ENCODE peak calls at places on chromosomes 16 and 17, in four cellular contexts. X is activated CD4-positive, alpha-beta T cell treated with anti-CD3 and anti-CD28 coated beads, Interleukin-2, amount 50 U/mL, for 1 hour; D is psoas muscle; T is occipital lobe. I is an unnamed sample.

GRCh38 chr17:3695129-3695722 is 729 bp downstream of the P2RX5 start:
- DNase-seq in T (no peak), D (peak), X (no peak), I (no peak)

GRCh38 chr16:89710709-89711564 is 9.4 kb upstream of the SPATA2L start:
- DNase-seq in T (no peak), D (no peak), X (no peak), I (no peak)

GRCh38 chr16:31527617-31528287 is at the start of gene AHSP:
- DNase-seq in D (no peak), T (no peak), X (no peak), I (no peak)

GRCh38 chr17:2932946-2933345 is 130.5 kb downstream of the OR1D5 start:
- DNase-seq in X (no peak), D (no peak), T (no peak), I (no peak)

GRCh38 chr17:77325826-77326581 is 185.2 kb downstream of the SEC14L1 start:
- DNase-seq in X (no peak), D (no peak), T (no peak), I (peak)

GRCh38 chr16:85253127-85253941 is 141.1 kb upstream of the CIBAR2 start:
- DNase-seq in X (peak), T (peak), D (peak), I (peak)

GRCh38 chr16:78770353-78771091 is 671.1 kb downstream of the WWOX start:
- DNase-seq in X (peak), T (peak), D (peak), I (peak)

GRCh38 chr16:57600048-57600835 is 28.2 kb upstream of the ADGRG1 start:
- DNase-seq in T (no peak), D (no peak), X (no peak), I (peak)

GRCh38 chr16:23256440-23256839 is 45.7 kb upstream of the SCNN1B start:
- DNase-seq in X (no peak), T (no peak), D (no peak), I (no peak)

GRCh38 chr16:13453938-13454553 is 465.9 kb upstream of the ERCC4 start:
- DNase-seq in T (peak), D (no peak), X (no peak), I (no peak)

GRCh38 chr17:13158511-13159240 is 140.8 kb upstream of the ELAC2 start:
- DNase-seq in D (no peak), T (no peak), X (no peak), I (no peak)

I was measured in upper lobe of right lung.